ENCODE peak calls at places on chromosomes 6 and 20, in seven cellular contexts. E, Z, I, G, C, R and S are unnamed samples.

GRCh38 chr6:15894973-15895858 is 232.4 kb upstream of the DTNBP1 start:
- DNase-seq in Z (no peak), G (no peak), I (no peak), E (no peak), C (no peak), R (no peak), S (no peak)

GRCh38 chr6:98847767-98848538 is 13.6 kb downstream of the POU3F2 start:
- DNase-seq in Z (no peak), R (no peak), G (no peak), I (peak; percentile 47), C (no peak), E (peak; percentile 46), S (no peak)

GRCh38 chr20:45338121-45339030 is 9.8 kb downstream of the SDC4 start:
- DNase-seq in I (no peak), C (no peak), Z (no peak), E (no peak), R (peak; percentile 54), G (no peak), S (no peak)

GRCh38 chr20:59391975-59392374 is 91.6 kb downstream of the EDN3 start:
- DNase-seq in G (no peak), I (no peak), R (no peak), C (no peak), Z (no peak), E (no peak), S (no peak)

GRCh38 chr20:23156170-23156841 is 70.2 kb upstream of the CD93 start:
- DNase-seq in G (no peak), Z (peak; percentile 21), I (peak; percentile 79), R (peak; percentile 90), E (peak; percentile 76), C (no peak), S (no peak)

GRCh38 chr6:16985484-16986284 is 116.2 kb upstream of the STMND1 start:
- DNase-seq in G (peak; percentile 95), R (peak; percentile 85), I (no peak), E (no peak), Z (peak; percentile 87), C (no peak), S (peak; percentile 69)

GRCh38 chr6:19905584-19905983 is 68.4 kb downstream of the ID4 start:
- DNase-seq in C (no peak), E (no peak), I (no peak), Z (no peak), R (no peak), G (no peak), S (no peak)

GRCh38 chr20:4869290-4870193 is 131.8 kb downstream of the SLC23A2 start:
- DNase-seq in E (no peak), R (no peak), Z (no peak), G (no peak), C (no peak), I (no peak), S (peak; percentile 49)

GRCh38 chr6:138757131-138757530 is 16.4 kb upstream of the CCDC28A start:
- DNase-seq in C (no peak), G (no peak), R (no peak), Z (no peak), E (no peak), I (no peak), S (no peak)

GRCh38 chr6:150119256-150119655 is 23.6 kb upstream of the PPP1R14C start:
- DNase-seq in I (no peak), R (peak; percentile 22), C (no peak), E (no peak), Z (no peak), G (no peak), S (no peak)

GRCh38 chr6:107033136-107033535 is 5.1 kb downstream of the MTRES1 start:
- DNase-seq in C (no peak), Z (no peak), I (no peak), G (no peak), E (no peak), R (peak; percentile 33), S (no peak)

GRCh38 chr20:51350941-51351631 is 191.4 kb downstream of the NFATC2 start:
- DNase-seq in Z (peak; percentile 76), G (no peak), R (peak; percentile 88), I (no peak), C (no peak), E (no peak), S (peak; percentile 63)

GRCh38 chr6:166533205-166533824 is 53.2 kb downstream of the RAMACL start:
- DNase-seq in R (no peak), G (no peak), Z (no peak), I (no peak), E (no peak), C (no peak), S (no peak)

GRCh38 chr6:100704941-100705340 is 176.2 kb downstream of the ASCC3 start:
- DNase-seq in Z (no peak), I (no peak), E (no peak), G (no peak), C (no peak), R (no peak), S (no peak)

DNA sequence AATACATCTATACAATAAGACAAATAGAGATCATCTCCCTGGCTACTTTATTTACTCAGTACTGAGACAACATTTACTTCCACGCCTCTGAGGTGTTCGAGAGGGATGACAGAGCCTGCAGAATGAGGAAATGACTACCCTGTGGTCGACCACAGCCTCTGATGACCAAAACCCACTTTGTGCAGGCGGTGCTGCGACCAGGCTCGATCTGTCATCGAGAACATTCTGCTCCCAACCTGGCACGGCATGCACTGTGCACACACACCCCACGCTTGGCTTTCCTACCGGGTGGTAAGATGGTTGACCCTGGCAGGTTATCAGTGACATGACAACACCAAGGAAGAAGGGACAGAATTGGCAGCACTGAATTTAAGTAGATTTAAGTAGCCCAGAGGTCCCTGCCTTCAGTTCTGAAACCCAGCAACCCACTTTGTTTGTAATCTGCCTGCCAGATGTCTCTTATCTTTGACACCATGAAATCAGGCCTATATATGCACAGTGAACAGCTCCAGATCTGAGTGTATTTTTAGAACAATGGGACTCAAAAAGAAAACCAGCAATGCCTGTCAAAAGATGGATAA is 42.6 kb downstream of the TTI1 start:
- DNase-seq in I (peak; percentile 66), E (peak; percentile 82), Z (no peak), C (peak; percentile 67), R (peak; percentile 94), G (peak; percentile 65), S (peak; percentile 59)
- H3K4me3 ChIP-seq in I (no peak overlapping the region), E (no peak overlapping the region), Z (no peak overlapping the region), C (no peak overlapping the region), R (no peak overlapping the region), G (no peak overlapping the region), S (no peak overlapping the region)

GRCh38 chr6:161117942-161118341 is 126.4 kb downstream of the MAP3K4 start:
- DNase-seq in Z (no peak), C (no peak), G (no peak), R (no peak), I (no peak), E (no peak), S (no peak)

GRCh38 chr6:161111256-161111655 is 119.7 kb downstream of the MAP3K4 start:
- DNase-seq in C (no peak), G (no peak), E (no peak), I (no peak), Z (no peak), R (no peak), S (no peak)

GRCh38 chr6:161117329-161117707 is 125.7 kb downstream of the MAP3K4 start:
- DNase-seq in I (no peak), G (no peak), Z (no peak), R (no peak), E (no peak), C (no peak), S (no peak)

GRCh38 chr6:161116554-161117328 is 125.2 kb downstream of the MAP3K4 start:
- DNase-seq in C (no peak), I (no peak), E (no peak), G (no peak), Z (no peak), R (no peak), S (no peak)

GRCh38 chr6:161115468-161115867 is 123.9 kb downstream of the MAP3K4 start:
- DNase-seq in R (no peak), G (no peak), E (no peak), C (no peak), I (no peak), Z (no peak), S (no peak)
- H3K4me3 ChIP-seq in R (no peak overlapping the region), G (no peak overlapping the region), E (no peak overlapping the region), C (no peak overlapping the region), I (no peak overlapping the region), Z (no peak overlapping the region), S (no peak overlapping the region)

DNA sequence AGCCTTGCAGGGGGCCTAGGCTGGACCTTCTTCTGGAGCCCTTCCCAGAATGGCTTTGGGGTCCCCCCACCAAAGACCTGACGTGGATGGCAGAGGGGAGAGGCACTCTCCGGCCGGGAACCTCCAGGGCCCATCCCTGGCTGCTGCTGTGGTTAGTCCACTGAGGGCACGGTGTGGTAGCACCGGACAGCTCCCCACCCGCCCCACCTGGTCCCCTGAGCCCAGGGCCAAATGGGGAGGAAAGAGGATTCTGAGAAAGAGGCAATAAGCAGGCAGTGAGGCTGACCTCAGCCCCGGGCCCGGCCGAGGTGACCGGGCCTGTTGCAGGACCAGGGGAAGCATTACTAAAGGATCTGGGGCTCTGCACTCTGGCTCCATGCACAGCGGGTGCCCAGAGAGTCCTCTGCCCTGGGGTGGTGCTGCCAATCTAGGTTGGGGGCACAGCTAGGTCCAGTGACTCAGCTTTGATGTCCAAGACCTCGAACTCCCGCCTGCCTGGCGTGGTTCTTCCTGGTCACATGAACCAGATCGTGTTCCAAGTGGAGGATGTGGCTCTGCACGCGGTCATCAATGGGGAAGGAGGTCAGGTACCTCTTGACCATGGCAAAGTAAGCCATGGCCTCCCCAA is 2.2 kb downstream of the CENPB start:
- DNase-seq in I (peak; percentile 50), E (peak; percentile 47), G (no peak), R (peak; percentile 44), C (no peak), Z (no peak), S (no peak)
- H3K4me3 ChIP-seq in I (no peak overlapping the region), E (peak overlapping the region; percentile 83), G (no peak overlapping the region), R (peak overlapping the region; percentile 83), C (no peak overlapping the region), Z (peak overlapping the region; percentile 80), S (peak overlapping the region; percentile 79)

GRCh38 chr6:157853018-157853805 is 30.2 kb downstream of the SNX9 start:
- DNase-seq in C (no peak), G (no peak), R (no peak), E (no peak), Z (no peak), I (no peak), S (no peak)

GRCh38 chr6:157850030-157850429 is 27.0 kb downstream of the SNX9 start:
- DNase-seq in C (no peak), R (no peak), E (no peak), Z (no peak), I (no peak), G (no peak), S (no peak)

GRCh38 chr6:157855325-157855724 is 32.3 kb downstream of the SNX9 start:
- DNase-seq in G (no peak), Z (no peak), I (no peak), E (no peak), C (no peak), R (no peak), S (no peak)

GRCh38 chr6:157849288-157850017 is 26.4 kb downstream of the SNX9 start:
- DNase-seq in G (no peak), C (no peak), Z (no peak), I (no peak), R (no peak), E (no peak), S (no peak)

DNA sequence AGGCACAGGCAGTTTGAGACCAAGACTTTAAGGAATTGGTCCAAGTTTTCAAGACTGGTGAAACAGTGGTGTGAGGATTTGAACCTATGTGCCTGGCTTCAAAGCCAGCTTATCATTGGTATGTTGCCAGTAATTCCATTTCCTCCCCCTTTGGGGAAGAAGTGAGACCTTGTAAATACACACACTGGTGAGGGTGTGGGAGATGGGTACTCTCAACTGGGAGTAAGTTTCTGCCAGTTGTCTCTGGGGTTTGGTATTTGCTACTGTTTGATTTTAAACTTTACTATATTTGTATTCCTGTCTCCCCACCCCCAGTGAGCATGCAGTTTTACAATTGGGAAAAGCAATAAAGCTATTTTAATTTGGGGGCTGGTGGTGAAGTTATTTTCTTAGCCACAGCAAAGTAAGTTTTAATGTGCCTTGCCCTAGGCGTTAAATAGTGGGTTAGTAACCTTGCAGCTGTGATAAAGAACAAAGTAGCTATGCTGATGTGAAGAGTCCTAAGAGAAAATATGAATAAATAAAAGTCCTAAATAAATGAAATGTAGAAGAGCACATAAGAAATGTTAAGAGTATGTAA is 30.9 kb downstream of the SNX9 start:
- DNase-seq in E (no peak), R (no peak), C (no peak), I (no peak), Z (no peak), G (no peak), S (no peak)
- H3K4me3 ChIP-seq in E (no peak overlapping the region), R (no peak overlapping the region), C (no peak overlapping the region), I (no peak overlapping the region), Z (no peak overlapping the region), G (no peak overlapping the region), S (no peak overlapping the region)